ENCODE peak calls at places on chromosomes 7 and 10, in ten cellular contexts. S is mesothelial cell of epicardium; C is lower lobe of right lung; I is SHP77; Z is HFFc6; N is stimulated activated effector memory CD8-positive, alpha-beta T cell treated with anti-CD3 and anti-CD28 coated beads, Interleukin-12 subunit alpha, Interleukin-12 subunit beta, amount 100 ng/mL, for 72 hours; F is NCI-H510A treated with DMSO at 0.1 percent for 48 hours; Y is brain microvascular endothelial cell; P is stimulated activated CD4-positive, alpha-beta T cell treated with anti-CD3 and anti-CD28 coated beads, Interleukin-1b, Interleukin-23, amount 100 ng/mL, for 1 hour; M is right lobe of liver. E is an unnamed sample.

GRCh38 chr7:28280516-28280915 is 99.9 kb upstream of the JAZF1 start:
- DNase-seq in P (no peak), C (no peak), F (no peak), N (no peak), S (no peak), I (no peak), Z (no peak), M (no peak), Y (no peak), E (no peak)

GRCh38 chr7:134121632-134122139 is 5.5 kb upstream of the LRGUK start:
- DNase-seq in Z (no peak), F (no peak), Y (no peak), M (no peak), N (no peak), S (no peak), C (no peak), I (no peak), P (no peak), E (no peak)

GRCh38 chr7:133364959-133365680 is 112.2 kb downstream of the EXOC4 start:
- DNase-seq in S (no peak), Z (peak; percentile 1), M (no peak), F (no peak), Y (peak; percentile 60), N (no peak), I (no peak), P (no peak), C (no peak), E (no peak)

GRCh38 chr10:77500754-77501151 is 136.9 kb downstream of the KCNMA1 start:
- DNase-seq in M (no peak), Y (peak; percentile 46), P (no peak), Z (peak; percentile 23), I (no peak), F (no peak), S (no peak), N (no peak), C (no peak), E (no peak)

GRCh38 chr7:102883098-102883860 is 29.5 kb upstream of the LRRC17 start:
- DNase-seq in C (no peak), S (no peak), Y (no peak), P (no peak), Z (peak; percentile 28), M (no peak), F (no peak), N (no peak), I (no peak), E (no peak)

GRCh38 chr10:92239600-92240288 is 51.1 kb downstream of the CPEB3 start:
- DNase-seq in Y (peak; percentile 13), N (peak; percentile 18), I (no peak), Z (no peak), S (peak; percentile 41), M (peak; percentile 68), F (no peak), P (no peak), C (peak; percentile 64), E (peak; percentile 90)

GRCh38 chr10:35331894-35332640 is 4.2 kb upstream of the CCNY start:
- DNase-seq in N (no peak), M (no peak), F (peak; percentile 30), P (no peak), Y (peak; percentile 92), S (no peak), C (no peak), I (peak; percentile 36), Z (peak; percentile 86), E (no peak)

GRCh38 chr10:102418612-102419560 is at the start of gene PSD:
- DNase-seq in P (no peak), C (no peak), S (no peak), Y (no peak), F (peak; percentile 86), M (no peak), Z (no peak), N (no peak), I (peak; percentile 80), E (no peak)

GRCh38 chr10:97065686-97066679 is 119.8 kb downstream of the SLIT1 start:
- DNase-seq in S (no peak), M (no peak), Z (no peak), N (no peak), Y (no peak), C (no peak), I (no peak), F (no peak), P (no peak), E (peak; percentile 37)

GRCh38 chr7:38300175-38300574 is 26.7 kb upstream of the TARP start:
- DNase-seq in I (no peak), P (no peak), F (no peak), N (no peak), Y (no peak), C (no peak), S (no peak), Z (no peak), M (no peak), E (no peak)

GRCh38 chr7:48154792-48155413 is 16.4 kb upstream of the ABCA13 start:
- DNase-seq in P (no peak), Y (peak; percentile 63), S (no peak), M (peak; percentile 68), C (no peak), N (peak; percentile 7), Z (peak; percentile 64), F (no peak), I (peak; percentile 49), E (no peak)

GRCh38 chr7:76505168-76506080 is 4.9 kb upstream of the UPK3B start:
- DNase-seq in S (no peak), Y (no peak), I (no peak), F (no peak), N (no peak), Z (no peak), C (no peak), M (no peak), P (no peak), E (peak; percentile 75)

GRCh38 chr10:63267414-63268138 is 134.4 kb downstream of the NRBF2 start:
- DNase-seq in N (no peak), F (peak; percentile 10), Y (peak; percentile 79), P (no peak), Z (peak; percentile 71), S (no peak), M (no peak), C (no peak), I (peak; percentile 1), E (no peak)

GRCh38 chr7:128067983-128068382 is 36.7 kb upstream of the LRRC4 start:
- DNase-seq in N (no peak), S (no peak), F (no peak), I (no peak), P (no peak), Z (no peak), C (no peak), Y (no peak), M (no peak), E (no peak)

GRCh38 chr10:50416181-50416824 is 165.0 kb upstream of the ASAH2 start:
- DNase-seq in I (no peak), S (no peak), M (no peak), C (no peak), Z (no peak), N (no peak), F (no peak), Y (peak; percentile 14), P (no peak), E (no peak)

GRCh38 chr10:43082087-43082486 is 5.2 kb downstream of the RET start:
- DNase-seq in M (no peak), N (no peak), Y (no peak), Z (no peak), S (no peak), C (no peak), I (peak; percentile 78), P (no peak), F (peak; percentile 62), E (no peak)

GRCh38 chr10:68543004-68543918 is 15.9 kb upstream of the SLC25A16 start:
- DNase-seq in M (peak; percentile 48), S (no peak), Y (peak; percentile 49), I (no peak), Z (peak; percentile 71), N (no peak), F (no peak), C (no peak), P (no peak), E (no peak)

GRCh38 chr10:51507476-51507875 is 191.9 kb downstream of the CSTF2T start:
- DNase-seq in M (no peak), N (no peak), C (no peak), I (no peak), Z (no peak), S (no peak), F (no peak), P (no peak), Y (no peak), E (no peak)

E was measured in spleen.